ENCODE peak calls at places on chromosomes 3 and 15, in five cellular contexts. One of them, this sample, is unnamed.
A peak's percentile ranks its signal among the peaks of the same experiment; 100 is the strongest.

GRCh38 chr3:84440306-84440705 is 518.5 kb upstream of the CADM2 start:
- DNase-seq in brain microvascular endothelial cell: no peak
- DNase-seq in body of pancreas: no peak
- DNase-seq in cardiac fibroblast: no peak
- DNase-seq in heart right ventricle: no peak
- DNase-seq in this sample: no peak

GRCh38 chr3:10192953-10193691 is 28.4 kb downstream of the IRAK2 start:
- DNase-seq in heart right ventricle: no peak
- DNase-seq in brain microvascular endothelial cell: peak; percentile 93
- DNase-seq in body of pancreas: no peak
- DNase-seq in cardiac fibroblast: peak; percentile 87
- DNase-seq in this sample: no peak

GRCh38 chr3:151351216-151351615 is 21.9 kb upstream of the P2RY13 start:
- DNase-seq in cardiac fibroblast: no peak
- DNase-seq in brain microvascular endothelial cell: no peak
- DNase-seq in heart right ventricle: no peak
- DNase-seq in body of pancreas: no peak
- DNase-seq in this sample: no peak

GRCh38 chr15:63019539-63020109 is 22.9 kb upstream of the TPM1 start:
- DNase-seq in cardiac fibroblast: peak; percentile 78
- DNase-seq in heart right ventricle: no peak
- DNase-seq in body of pancreas: peak; percentile 54
- DNase-seq in brain microvascular endothelial cell: peak; percentile 93
- DNase-seq in this sample: peak; percentile 33

GRCh38 chr3:106769045-106769444 is 608.2 kb upstream of the CCDC54 start:
- DNase-seq in brain microvascular endothelial cell: no peak
- DNase-seq in heart right ventricle: no peak
- DNase-seq in cardiac fibroblast: no peak
- DNase-seq in body of pancreas: no peak
- DNase-seq in this sample: no peak

GRCh38 chr3:4987374-4988296 is 8.4 kb downstream of the BHLHE40 start:
- DNase-seq in body of pancreas: no peak
- DNase-seq in heart right ventricle: no peak
- DNase-seq in cardiac fibroblast: no peak
- DNase-seq in brain microvascular endothelial cell: no peak
- DNase-seq in this sample: no peak

GRCh38 chr3:118907909-118908308 is 126.7 kb downstream of the IGSF11 start:
- DNase-seq in heart right ventricle: no peak
- DNase-seq in body of pancreas: no peak
- DNase-seq in cardiac fibroblast: no peak
- DNase-seq in brain microvascular endothelial cell: no peak
- DNase-seq in this sample: no peak

GRCh38 chr3:194715022-194715800 is 29.5 kb downstream of the FAM43A start:
- DNase-seq in body of pancreas: peak; percentile 47
- DNase-seq in brain microvascular endothelial cell: peak; percentile 65
- DNase-seq in heart right ventricle: no peak
- DNase-seq in cardiac fibroblast: no peak
- DNase-seq in this sample: no peak

GRCh38 chr3:58464875-58465274 is 27.0 kb upstream of the KCTD6 start:
- DNase-seq in cardiac fibroblast: no peak
- DNase-seq in heart right ventricle: no peak
- DNase-seq in brain microvascular endothelial cell: no peak
- DNase-seq in body of pancreas: no peak
- DNase-seq in this sample: no peak

GRCh38 chr3:114442251-114442650 is 148.4 kb downstream of the TIGIT start:
- DNase-seq in heart right ventricle: no peak
- DNase-seq in body of pancreas: no peak
- DNase-seq in cardiac fibroblast: peak; percentile 39
- DNase-seq in brain microvascular endothelial cell: peak; percentile 67
- DNase-seq in this sample: no peak

GRCh38 chr3:39541917-39542329 is 74.4 kb downstream of the MOBP start:
- DNase-seq in brain microvascular endothelial cell: no peak
- DNase-seq in heart right ventricle: no peak
- DNase-seq in cardiac fibroblast: peak; percentile 48
- DNase-seq in body of pancreas: no peak
- DNase-seq in this sample: peak; percentile 8

GRCh38 chr3:151085227-151085888 is at the start of gene MED12L:
- DNase-seq in body of pancreas: peak; percentile 69
- DNase-seq in cardiac fibroblast: peak; percentile 80
- DNase-seq in brain microvascular endothelial cell: peak; percentile 40
- DNase-seq in heart right ventricle: peak; percentile 60
- DNase-seq in this sample: peak; percentile 18

GRCh38 chr3:60609446-60609845 is 641.8 kb downstream of the FHIT start:
- DNase-seq in heart right ventricle: no peak
- DNase-seq in cardiac fibroblast: no peak
- DNase-seq in brain microvascular endothelial cell: peak; percentile 61
- DNase-seq in body of pancreas: no peak
- DNase-seq in this sample: no peak

GRCh38 chr3:148102156-148102555 is 595.5 kb upstream of the AGTR1 start:
- DNase-seq in body of pancreas: no peak
- DNase-seq in heart right ventricle: no peak
- DNase-seq in cardiac fibroblast: no peak
- DNase-seq in brain microvascular endothelial cell: no peak
- DNase-seq in this sample: no peak

GRCh38 chr3:179147571-179148445 is at the start of gene PIK3CA:
- DNase-seq in body of pancreas: peak; percentile 96
- DNase-seq in cardiac fibroblast: peak; percentile 99
- DNase-seq in brain microvascular endothelial cell: peak; percentile 97
- DNase-seq in heart right ventricle: peak; percentile 97
- DNase-seq in this sample: peak; percentile 93

GRCh38 chr15:85706779-85707518 is 87.8 kb downstream of the KLHL25 start:
- DNase-seq in brain microvascular endothelial cell: peak; percentile 69
- DNase-seq in heart right ventricle: peak; percentile 76
- DNase-seq in cardiac fibroblast: peak; percentile 97
- DNase-seq in body of pancreas: no peak
- DNase-seq in this sample: no peak

GRCh38 chr3:177833392-177833791 is 636.1 kb upstream of the TBL1XR1 start:
- DNase-seq in cardiac fibroblast: no peak
- DNase-seq in heart right ventricle: no peak
- DNase-seq in body of pancreas: no peak
- DNase-seq in brain microvascular endothelial cell: no peak
- DNase-seq in this sample: no peak

GRCh38 chr3:43144811-43145490 is 39.1 kb upstream of the POMGNT2 start:
- DNase-seq in cardiac fibroblast: peak; percentile 77
- DNase-seq in body of pancreas: no peak
- DNase-seq in brain microvascular endothelial cell: peak; percentile 28
- DNase-seq in heart right ventricle: no peak
- DNase-seq in this sample: no peak

GRCh38 chr3:177554900-177555759 is 357.8 kb upstream of the TBL1XR1 start:
- DNase-seq in brain microvascular endothelial cell: peak; percentile 49
- DNase-seq in cardiac fibroblast: peak; percentile 83
- DNase-seq in heart right ventricle: no peak
- DNase-seq in body of pancreas: no peak
- DNase-seq in this sample: no peak

GRCh38 chr15:93997071-93997658 is 234.2 kb upstream of the MCTP2 start:
- DNase-seq in heart right ventricle: no peak
- DNase-seq in body of pancreas: no peak
- DNase-seq in brain microvascular endothelial cell: peak; percentile 23
- DNase-seq in cardiac fibroblast: peak; percentile 17
- DNase-seq in this sample: peak; percentile 57

GRCh38 chr15:22992026-22992331 is 11.8 kb upstream of the CYFIP1 start:
- DNase-seq in brain microvascular endothelial cell: no peak
- DNase-seq in cardiac fibroblast: no peak
- DNase-seq in body of pancreas: no peak
- DNase-seq in heart right ventricle: no peak
- DNase-seq in this sample: no peak

GRCh38 chr3:61926913-61927312 is 365.5 kb downstream of the PTPRG start:
- DNase-seq in body of pancreas: no peak
- DNase-seq in heart right ventricle: no peak
- DNase-seq in brain microvascular endothelial cell: peak; percentile 39
- DNase-seq in cardiac fibroblast: peak; percentile 64
- DNase-seq in this sample: no peak

GRCh38 chr15:58766290-58766689 is 4.8 kb upstream of the MINDY2 start:
- DNase-seq in cardiac fibroblast: no peak
- DNase-seq in heart right ventricle: no peak
- DNase-seq in body of pancreas: no peak
- DNase-seq in brain microvascular endothelial cell: no peak
- DNase-seq in this sample: no peak
- H3K4me3 ChIP-seq in cardiac fibroblast: no peak overlapping the region
- H3K4me3 ChIP-seq in heart right ventricle: no peak overlapping the region
- H3K4me3 ChIP-seq in body of pancreas: no peak overlapping the region
- H3K4me3 ChIP-seq in brain microvascular endothelial cell: no peak overlapping the region
- H3K4me3 ChIP-seq in this sample: no peak overlapping the region

GRCh38 chr3:88150771-88151170 is 1.0 kb downstream of the C3orf38 start:
- DNase-seq in cardiac fibroblast: no peak
- DNase-seq in brain microvascular endothelial cell: no peak
- DNase-seq in body of pancreas: no peak
- DNase-seq in heart right ventricle: no peak
- DNase-seq in this sample: no peak

GRCh38 chr3:88149146-88149515 is 628 bp upstream of the C3orf38 start:
- DNase-seq in heart right ventricle: no peak
- DNase-seq in body of pancreas: no peak
- DNase-seq in brain microvascular endothelial cell: no peak
- DNase-seq in cardiac fibroblast: no peak
- DNase-seq in this sample: peak; percentile 18

GRCh38 chr3:88150371-88150770 is 612 bp downstream of the C3orf38 start:
- DNase-seq in brain microvascular endothelial cell: no peak
- DNase-seq in heart right ventricle: no peak
- DNase-seq in body of pancreas: no peak
- DNase-seq in cardiac fibroblast: peak; percentile 26
- DNase-seq in this sample: no peak

GRCh38 chr3:88149516-88150362 is at the start of gene C3orf38:
- DNase-seq in body of pancreas: peak; percentile 84
- DNase-seq in cardiac fibroblast: peak; percentile 93
- DNase-seq in brain microvascular endothelial cell: peak; percentile 85
- DNase-seq in heart right ventricle: peak; percentile 88
- DNase-seq in this sample: peak; percentile 91

GRCh38 chr3:88148651-88149050 is 1.1 kb upstream of the C3orf38 start:
- DNase-seq in heart right ventricle: no peak
- DNase-seq in brain microvascular endothelial cell: no peak
- DNase-seq in cardiac fibroblast: no peak
- DNase-seq in body of pancreas: no peak
- DNase-seq in this sample: no peak
- H3K4me3 ChIP-seq in heart right ventricle: peak overlapping the region; percentile 83
- H3K4me3 ChIP-seq in brain microvascular endothelial cell: peak overlapping the region; percentile 96
- H3K4me3 ChIP-seq in cardiac fibroblast: peak overlapping the region; percentile 98
- H3K4me3 ChIP-seq in body of pancreas: peak overlapping the region; percentile 99
- H3K4me3 ChIP-seq in this sample: peak overlapping the region; percentile 84

GRCh38 chr3:14943042-14943441 is 4.3 kb upstream of the NR2C2 start:
- DNase-seq in brain microvascular endothelial cell: no peak
- DNase-seq in heart right ventricle: no peak
- DNase-seq in cardiac fibroblast: no peak
- DNase-seq in body of pancreas: no peak
- DNase-seq in this sample: no peak
- H3K4me3 ChIP-seq in brain microvascular endothelial cell: no peak overlapping the region
- H3K4me3 ChIP-seq in heart right ventricle: no peak overlapping the region
- H3K4me3 ChIP-seq in cardiac fibroblast: no peak overlapping the region
- H3K4me3 ChIP-seq in body of pancreas: no peak overlapping the region
- H3K4me3 ChIP-seq in this sample: no peak overlapping the region

DNA sequence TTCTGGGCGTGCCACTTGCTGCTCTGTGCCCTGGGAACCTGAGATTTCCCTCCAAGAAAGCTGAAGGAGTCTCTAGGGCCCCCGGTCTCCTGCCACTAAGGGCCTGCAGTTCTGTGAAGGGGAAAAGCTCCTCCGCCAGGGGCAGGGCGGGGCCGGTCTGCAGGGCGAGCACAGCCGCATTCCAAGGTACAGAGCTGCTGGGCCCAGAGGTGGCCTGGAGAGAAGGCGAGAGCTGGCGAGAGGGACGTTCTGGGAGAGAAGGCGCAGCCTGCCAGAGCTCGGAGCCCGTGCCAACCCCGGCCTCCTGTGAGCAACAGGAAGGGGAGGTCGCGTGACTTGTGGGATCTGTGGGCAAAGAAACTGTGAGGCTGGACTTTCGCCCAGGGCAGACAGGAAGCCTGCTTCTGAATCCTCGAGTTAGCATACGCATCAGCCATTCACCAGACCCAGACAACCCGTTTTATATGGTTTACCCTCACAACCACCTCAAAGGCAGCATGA is 500.4 kb downstream of the SHQ1 start:
- DNase-seq in heart right ventricle: peak; percentile 74
- DNase-seq in brain microvascular endothelial cell: peak; percentile 70
- DNase-seq in cardiac fibroblast: peak; percentile 55
- DNase-seq in body of pancreas: peak; percentile 66
- DNase-seq in this sample: no peak
- H3K4me3 ChIP-seq in heart right ventricle: no peak overlapping the region
- H3K4me3 ChIP-seq in brain microvascular endothelial cell: no peak overlapping the region
- H3K4me3 ChIP-seq in cardiac fibroblast: no peak overlapping the region
- H3K4me3 ChIP-seq in body of pancreas: no peak overlapping the region
- H3K4me3 ChIP-seq in this sample: no peak overlapping the region

GRCh38 chr15:101293122-101293521 is 1.9 kb downstream of the SNRPA1 start:
- DNase-seq in body of pancreas: no peak
- DNase-seq in heart right ventricle: no peak
- DNase-seq in cardiac fibroblast: no peak
- DNase-seq in brain microvascular endothelial cell: no peak
- DNase-seq in this sample: no peak
- H3K4me3 ChIP-seq in body of pancreas: no peak overlapping the region
- H3K4me3 ChIP-seq in heart right ventricle: peak overlapping the region; percentile 84
- H3K4me3 ChIP-seq in cardiac fibroblast: peak overlapping the region; percentile 92
- H3K4me3 ChIP-seq in brain microvascular endothelial cell: peak overlapping the region; percentile 88
- H3K4me3 ChIP-seq in this sample: peak overlapping the region; percentile 95

DNA sequence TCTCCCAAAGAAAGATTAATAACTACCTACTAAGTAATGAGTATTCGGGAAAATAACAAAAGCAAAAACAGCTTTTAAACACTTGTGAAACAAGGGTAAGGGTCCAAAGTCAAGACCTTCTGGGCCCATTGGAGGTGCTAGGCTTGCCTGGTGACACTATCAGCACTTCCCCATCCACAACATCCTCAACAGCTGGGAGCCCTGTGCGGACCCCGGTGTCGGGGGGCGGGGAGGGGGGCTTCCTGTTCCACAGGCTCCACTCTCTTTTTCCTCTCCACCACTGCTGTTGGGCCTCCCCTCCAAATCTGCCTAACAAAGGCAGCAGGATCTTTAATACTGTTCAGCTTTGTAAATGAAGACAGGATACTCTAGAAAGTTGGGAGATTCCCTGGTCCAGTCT is 21.6 kb downstream of the NGRN start:
- DNase-seq in body of pancreas: no peak
- DNase-seq in brain microvascular endothelial cell: no peak
- DNase-seq in heart right ventricle: no peak
- DNase-seq in cardiac fibroblast: no peak
- DNase-seq in this sample: no peak
- H3K4me3 ChIP-seq in body of pancreas: no peak overlapping the region
- H3K4me3 ChIP-seq in brain microvascular endothelial cell: no peak overlapping the region
- H3K4me3 ChIP-seq in heart right ventricle: no peak overlapping the region
- H3K4me3 ChIP-seq in cardiac fibroblast: no peak overlapping the region
- H3K4me3 ChIP-seq in this sample: no peak overlapping the region